ENCODE peak calls at places on chromosomes 6 and 20, in ten cellular contexts. One of them, this sample, is unnamed.

GRCh38 chr20:57439432-57439831 is 48.2 kb downstream of the RBM38 start:
- DNase-seq in esophagus squamous epithelium: no peak
- DNase-seq in CD4-positive, CD25-positive, alpha-beta regulatory T cell: no peak
- DNase-seq in iris pigment epithelial cell: no peak
- DNase-seq in naive B cell: no peak
- DNase-seq in activated CD4-positive, alpha-beta T cell treated with anti-CD3 and anti-CD28 coated beads for 48 hours: no peak
- DNase-seq in IMR-90: no peak
- DNase-seq in NT2/D1: no peak
- DNase-seq in activated naive CD4-positive, alpha-beta T cell treated with anti-CD3 and anti-CD28 coated beads, Interleukin-2, amount 50 U/mL, for 16 hours: no peak
- DNase-seq in nucleus accumbens: peak
- DNase-seq in this sample: no peak

GRCh38 chr20:5650191-5650691 is 100.0 kb upstream of the SHLD1 start:
- DNase-seq in esophagus squamous epithelium: no peak
- DNase-seq in CD4-positive, CD25-positive, alpha-beta regulatory T cell: peak
- DNase-seq in iris pigment epithelial cell: no peak
- DNase-seq in naive B cell: peak
- DNase-seq in activated CD4-positive, alpha-beta T cell treated with anti-CD3 and anti-CD28 coated beads for 48 hours: no peak
- DNase-seq in IMR-90: no peak
- DNase-seq in NT2/D1: no peak
- DNase-seq in activated naive CD4-positive, alpha-beta T cell treated with anti-CD3 and anti-CD28 coated beads, Interleukin-2, amount 50 U/mL, for 16 hours: no peak
- DNase-seq in nucleus accumbens: no peak
- DNase-seq in this sample: no peak

GRCh38 chr6:21953831-21954801 is 342.7 kb downstream of the PRL start:
- DNase-seq in esophagus squamous epithelium: no peak
- DNase-seq in CD4-positive, CD25-positive, alpha-beta regulatory T cell: no peak
- DNase-seq in iris pigment epithelial cell: peak
- DNase-seq in naive B cell: no peak
- DNase-seq in activated CD4-positive, alpha-beta T cell treated with anti-CD3 and anti-CD28 coated beads for 48 hours: no peak
- DNase-seq in IMR-90: peak
- DNase-seq in NT2/D1: no peak
- DNase-seq in activated naive CD4-positive, alpha-beta T cell treated with anti-CD3 and anti-CD28 coated beads, Interleukin-2, amount 50 U/mL, for 16 hours: no peak
- DNase-seq in nucleus accumbens: no peak
- DNase-seq in this sample: no peak

GRCh38 chr6:167341665-167342655 is 17.1 kb downstream of the TTLL2 start:
- DNase-seq in esophagus squamous epithelium: no peak
- DNase-seq in CD4-positive, CD25-positive, alpha-beta regulatory T cell: no peak
- DNase-seq in iris pigment epithelial cell: no peak
- DNase-seq in naive B cell: no peak
- DNase-seq in activated CD4-positive, alpha-beta T cell treated with anti-CD3 and anti-CD28 coated beads for 48 hours: no peak
- DNase-seq in IMR-90: no peak
- DNase-seq in NT2/D1: no peak
- DNase-seq in activated naive CD4-positive, alpha-beta T cell treated with anti-CD3 and anti-CD28 coated beads, Interleukin-2, amount 50 U/mL, for 16 hours: no peak
- DNase-seq in nucleus accumbens: no peak
- DNase-seq in this sample: no peak

GRCh38 chr20:2750343-2751251 is 49.8 kb downstream of the CPXM1 start:
- DNase-seq in esophagus squamous epithelium: no peak
- DNase-seq in CD4-positive, CD25-positive, alpha-beta regulatory T cell: no peak
- DNase-seq in iris pigment epithelial cell: peak
- DNase-seq in naive B cell: no peak
- DNase-seq in activated CD4-positive, alpha-beta T cell treated with anti-CD3 and anti-CD28 coated beads for 48 hours: peak
- DNase-seq in IMR-90: peak
- DNase-seq in NT2/D1: no peak
- DNase-seq in activated naive CD4-positive, alpha-beta T cell treated with anti-CD3 and anti-CD28 coated beads, Interleukin-2, amount 50 U/mL, for 16 hours: no peak
- DNase-seq in nucleus accumbens: no peak
- DNase-seq in this sample: no peak

GRCh38 chr20:688809-689208 is 13.2 kb upstream of the SCRT2 start:
- DNase-seq in esophagus squamous epithelium: no peak
- DNase-seq in CD4-positive, CD25-positive, alpha-beta regulatory T cell: no peak
- DNase-seq in iris pigment epithelial cell: peak
- DNase-seq in naive B cell: no peak
- DNase-seq in activated CD4-positive, alpha-beta T cell treated with anti-CD3 and anti-CD28 coated beads for 48 hours: no peak
- DNase-seq in IMR-90: peak
- DNase-seq in NT2/D1: no peak
- DNase-seq in activated naive CD4-positive, alpha-beta T cell treated with anti-CD3 and anti-CD28 coated beads, Interleukin-2, amount 50 U/mL, for 16 hours: no peak
- DNase-seq in nucleus accumbens: peak
- DNase-seq in this sample: no peak

GRCh38 chr6:37507082-37507481 is 7.4 kb upstream of the CCDC167 start:
- DNase-seq in esophagus squamous epithelium: no peak
- DNase-seq in CD4-positive, CD25-positive, alpha-beta regulatory T cell: no peak
- DNase-seq in iris pigment epithelial cell: no peak
- DNase-seq in naive B cell: no peak
- DNase-seq in activated CD4-positive, alpha-beta T cell treated with anti-CD3 and anti-CD28 coated beads for 48 hours: no peak
- DNase-seq in IMR-90: no peak
- DNase-seq in NT2/D1: no peak
- DNase-seq in activated naive CD4-positive, alpha-beta T cell treated with anti-CD3 and anti-CD28 coated beads, Interleukin-2, amount 50 U/mL, for 16 hours: no peak
- DNase-seq in nucleus accumbens: no peak
- DNase-seq in this sample: no peak

GRCh38 chr20:19813839-19814238 is 55.8 kb downstream of the RIN2 start:
- DNase-seq in esophagus squamous epithelium: no peak
- DNase-seq in CD4-positive, CD25-positive, alpha-beta regulatory T cell: no peak
- DNase-seq in iris pigment epithelial cell: peak
- DNase-seq in naive B cell: no peak
- DNase-seq in activated CD4-positive, alpha-beta T cell treated with anti-CD3 and anti-CD28 coated beads for 48 hours: no peak
- DNase-seq in IMR-90: peak
- DNase-seq in NT2/D1: no peak
- DNase-seq in activated naive CD4-positive, alpha-beta T cell treated with anti-CD3 and anti-CD28 coated beads, Interleukin-2, amount 50 U/mL, for 16 hours: no peak
- DNase-seq in nucleus accumbens: no peak
- DNase-seq in this sample: no peak

GRCh38 chr6:169216830-169217229 is 36.8 kb downstream of the THBS2 start:
- DNase-seq in esophagus squamous epithelium: no peak
- DNase-seq in CD4-positive, CD25-positive, alpha-beta regulatory T cell: no peak
- DNase-seq in iris pigment epithelial cell: no peak
- DNase-seq in naive B cell: no peak
- DNase-seq in activated CD4-positive, alpha-beta T cell treated with anti-CD3 and anti-CD28 coated beads for 48 hours: no peak
- DNase-seq in IMR-90: no peak
- DNase-seq in NT2/D1: no peak
- DNase-seq in activated naive CD4-positive, alpha-beta T cell treated with anti-CD3 and anti-CD28 coated beads, Interleukin-2, amount 50 U/mL, for 16 hours: no peak
- DNase-seq in nucleus accumbens: no peak
- DNase-seq in this sample: no peak

GRCh38 chr6:84791233-84791632 is 26.8 kb upstream of the TBX18 start:
- DNase-seq in esophagus squamous epithelium: no peak
- DNase-seq in CD4-positive, CD25-positive, alpha-beta regulatory T cell: no peak
- DNase-seq in iris pigment epithelial cell: peak
- DNase-seq in naive B cell: no peak
- DNase-seq in activated CD4-positive, alpha-beta T cell treated with anti-CD3 and anti-CD28 coated beads for 48 hours: no peak
- DNase-seq in IMR-90: no peak
- DNase-seq in NT2/D1: no peak
- DNase-seq in activated naive CD4-positive, alpha-beta T cell treated with anti-CD3 and anti-CD28 coated beads, Interleukin-2, amount 50 U/mL, for 16 hours: no peak
- DNase-seq in nucleus accumbens: no peak
- DNase-seq in this sample: no peak

GRCh38 chr20:4951299-4951698 is 50.0 kb downstream of the SLC23A2 start:
- DNase-seq in esophagus squamous epithelium: no peak
- DNase-seq in CD4-positive, CD25-positive, alpha-beta regulatory T cell: no peak
- DNase-seq in iris pigment epithelial cell: peak
- DNase-seq in naive B cell: no peak
- DNase-seq in activated CD4-positive, alpha-beta T cell treated with anti-CD3 and anti-CD28 coated beads for 48 hours: no peak
- DNase-seq in IMR-90: peak
- DNase-seq in NT2/D1: peak
- DNase-seq in activated naive CD4-positive, alpha-beta T cell treated with anti-CD3 and anti-CD28 coated beads, Interleukin-2, amount 50 U/mL, for 16 hours: no peak
- DNase-seq in nucleus accumbens: peak
- DNase-seq in this sample: peak

GRCh38 chr20:49529470-49529869 is 38.5 kb downstream of the PTGIS start:
- DNase-seq in esophagus squamous epithelium: no peak
- DNase-seq in CD4-positive, CD25-positive, alpha-beta regulatory T cell: no peak
- DNase-seq in iris pigment epithelial cell: no peak
- DNase-seq in naive B cell: no peak
- DNase-seq in activated CD4-positive, alpha-beta T cell treated with anti-CD3 and anti-CD28 coated beads for 48 hours: no peak
- DNase-seq in IMR-90: no peak
- DNase-seq in NT2/D1: no peak
- DNase-seq in activated naive CD4-positive, alpha-beta T cell treated with anti-CD3 and anti-CD28 coated beads, Interleukin-2, amount 50 U/mL, for 16 hours: no peak
- DNase-seq in nucleus accumbens: no peak
- DNase-seq in this sample: no peak

GRCh38 chr6:5937936-5938706 is 68.6 kb downstream of the NRN1 start:
- DNase-seq in esophagus squamous epithelium: no peak
- DNase-seq in CD4-positive, CD25-positive, alpha-beta regulatory T cell: no peak
- DNase-seq in iris pigment epithelial cell: no peak
- DNase-seq in naive B cell: no peak
- DNase-seq in activated CD4-positive, alpha-beta T cell treated with anti-CD3 and anti-CD28 coated beads for 48 hours: no peak
- DNase-seq in IMR-90: no peak
- DNase-seq in NT2/D1: no peak
- DNase-seq in activated naive CD4-positive, alpha-beta T cell treated with anti-CD3 and anti-CD28 coated beads, Interleukin-2, amount 50 U/mL, for 16 hours: no peak
- DNase-seq in nucleus accumbens: no peak
- DNase-seq in this sample: no peak

GRCh38 chr6:45985026-45985425 is 30.6 kb downstream of the CLIC5 start:
- DNase-seq in esophagus squamous epithelium: no peak
- DNase-seq in CD4-positive, CD25-positive, alpha-beta regulatory T cell: no peak
- DNase-seq in iris pigment epithelial cell: no peak
- DNase-seq in naive B cell: no peak
- DNase-seq in activated CD4-positive, alpha-beta T cell treated with anti-CD3 and anti-CD28 coated beads for 48 hours: no peak
- DNase-seq in IMR-90: no peak
- DNase-seq in NT2/D1: no peak
- DNase-seq in activated naive CD4-positive, alpha-beta T cell treated with anti-CD3 and anti-CD28 coated beads, Interleukin-2, amount 50 U/mL, for 16 hours: no peak
- DNase-seq in nucleus accumbens: no peak
- DNase-seq in this sample: no peak

GRCh38 chr20:44835661-44836221 is 25.4 kb upstream of the RIMS4 start:
- DNase-seq in esophagus squamous epithelium: no peak
- DNase-seq in CD4-positive, CD25-positive, alpha-beta regulatory T cell: no peak
- DNase-seq in iris pigment epithelial cell: no peak
- DNase-seq in naive B cell: no peak
- DNase-seq in activated CD4-positive, alpha-beta T cell treated with anti-CD3 and anti-CD28 coated beads for 48 hours: no peak
- DNase-seq in IMR-90: no peak
- DNase-seq in NT2/D1: no peak
- DNase-seq in activated naive CD4-positive, alpha-beta T cell treated with anti-CD3 and anti-CD28 coated beads, Interleukin-2, amount 50 U/mL, for 16 hours: no peak
- DNase-seq in nucleus accumbens: no peak
- DNase-seq in this sample: no peak

GRCh38 chr6:30683137-30683979 is 3.1 kb downstream of the PPP1R18 start:
- DNase-seq in esophagus squamous epithelium: no peak
- DNase-seq in CD4-positive, CD25-positive, alpha-beta regulatory T cell: no peak
- DNase-seq in iris pigment epithelial cell: no peak
- DNase-seq in naive B cell: no peak
- DNase-seq in activated CD4-positive, alpha-beta T cell treated with anti-CD3 and anti-CD28 coated beads for 48 hours: no peak
- DNase-seq in IMR-90: no peak
- DNase-seq in NT2/D1: no peak
- DNase-seq in activated naive CD4-positive, alpha-beta T cell treated with anti-CD3 and anti-CD28 coated beads, Interleukin-2, amount 50 U/mL, for 16 hours: no peak
- DNase-seq in nucleus accumbens: no peak
- DNase-seq in this sample: no peak

This sample was measured in keratinocyte.